ENCODE peak calls at places on chromosomes 4 and X, in six cellular contexts. O is AG10803, P is glutamatergic neuron, J is Peyer's patch, H is kidney epithelial cell, R is fibroblast of lung. U is an unnamed sample.

GRCh38 chr4:24604558-24605214 is 20.3 kb upstream of the DHX15 start:
- DNase-seq in O (no peak), P (no peak), J (no peak), H (no peak), R (peak; percentile 14), U (peak; percentile 45)

GRCh38 chr4:5206391-5206790 is 155.1 kb downstream of the STK32B start:
- DNase-seq in O (peak; percentile 92), P (peak; percentile 20), J (no peak), H (peak; percentile 61), R (peak; percentile 43), U (peak; percentile 69)

GRCh38 chr4:52914051-52914605 is 52.0 kb downstream of the RASL11B start:
- DNase-seq in O (peak; percentile 80), P (no peak), J (no peak), H (no peak), R (peak; percentile 55), U (no peak)

GRCh38 chrX:39759526-39760224 is 338.1 kb downstream of the BCOR start:
- DNase-seq in O (peak; percentile 73), P (no peak), J (no peak), H (no peak), R (peak; percentile 68), U (no peak)

GRCh38 chr4:38084984-38085383 is 124.8 kb downstream of the PTTG2 start:
- DNase-seq in O (peak; percentile 93), P (no peak), J (no peak), H (no peak), R (no peak), U (no peak)

GRCh38 chrX:118579417-118579816 is 83.8 kb downstream of the DOCK11 start:
- DNase-seq in O (no peak), P (no peak), J (no peak), H (no peak), R (no peak), U (no peak)

GRCh38 chr4:180057891-180058643 is 2185.1 kb upstream of the TENM3 start:
- DNase-seq in O (no peak), P (peak; percentile 54), J (peak; percentile 65), H (no peak), R (peak; percentile 29), U (peak; percentile 12)

GRCh38 chr4:8528713-8529112 is 51.5 kb upstream of the GPR78 start:
- DNase-seq in O (peak; percentile 90), P (no peak), J (no peak), H (peak; percentile 77), R (no peak), U (peak; percentile 79)

GRCh38 chr4:25002679-25003078 is 28.1 kb downstream of the LGI2 start:
- DNase-seq in O (no peak), P (no peak), J (no peak), H (no peak), R (no peak), U (no peak)

GRCh38 chrX:9148626-9149385 is 114.9 kb upstream of the FAM9B start:
- DNase-seq in O (peak; percentile 82), P (no peak), J (no peak), H (no peak), R (peak; percentile 59), U (peak; percentile 1)

GRCh38 chrX:38717871-38718270 is 83.4 kb upstream of the MID1IP1 start:
- DNase-seq in O (peak; percentile 2), P (no peak), J (no peak), H (no peak), R (peak; percentile 26), U (peak; percentile 4)

GRCh38 chr4:154973636-154974035 is 192.6 kb downstream of the RBM46 start:
- DNase-seq in O (no peak), P (no peak), J (no peak), H (no peak), R (no peak), U (peak; percentile 19)

GRCh38 chr4:69032847-69033638 is 63.2 kb upstream of the UGT2B7 start:
- DNase-seq in O (no peak), P (no peak), J (no peak), H (no peak), R (no peak), U (peak; percentile 53)

GRCh38 chr4:141706445-141706844 is 70.1 kb downstream of the IL15 start:
- DNase-seq in O (no peak), P (no peak), J (no peak), H (no peak), R (peak; percentile 28), U (no peak)

GRCh38 chr4:141705048-141705746 is 68.8 kb downstream of the IL15 start:
- DNase-seq in O (no peak), P (no peak), J (no peak), H (no peak), R (no peak), U (no peak)

GRCh38 chr4:141705747-141706377 is 69.5 kb downstream of the IL15 start:
- DNase-seq in O (no peak), P (no peak), J (no peak), H (no peak), R (peak; percentile 46), U (no peak)

GRCh38 chr4:141703497-141703896 is 67.1 kb downstream of the IL15 start:
- DNase-seq in O (no peak), P (no peak), J (no peak), H (no peak), R (no peak), U (no peak)

DNA sequence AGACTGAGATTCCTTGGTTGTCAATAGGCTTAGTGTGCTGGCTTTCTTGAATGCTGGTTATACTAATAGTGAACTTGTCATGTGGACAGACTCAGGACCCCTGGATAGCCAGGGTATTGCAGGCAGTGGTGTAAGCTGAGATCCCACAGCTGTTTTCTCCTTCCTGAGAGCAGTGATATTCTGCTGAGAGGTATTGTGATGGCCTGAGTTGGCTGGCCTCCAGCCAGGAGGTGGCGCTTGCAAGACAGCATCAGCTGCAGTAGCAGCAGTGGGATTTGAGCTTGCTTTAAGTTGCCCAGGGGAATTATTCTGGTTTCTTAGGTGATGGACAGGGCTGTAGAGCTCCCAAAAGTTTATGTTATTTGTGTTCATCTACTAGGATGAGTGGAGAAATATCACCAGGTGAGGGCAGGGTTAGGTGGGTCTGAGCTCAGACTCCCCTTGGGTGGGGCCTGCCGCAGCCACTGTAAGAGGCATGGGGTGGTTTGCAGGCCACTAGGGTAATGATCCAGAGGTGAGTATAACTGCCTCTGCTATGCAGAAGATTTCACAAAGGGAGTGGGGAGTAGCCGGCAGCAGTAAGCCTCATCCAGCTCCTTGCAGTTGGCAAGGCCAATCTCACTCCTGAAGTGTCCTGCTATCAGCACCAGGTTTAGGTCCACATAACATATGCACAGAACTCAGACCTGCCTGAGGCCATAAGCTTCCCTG is 66.2 kb downstream of the IL15 start:
- DNase-seq in O (no peak), P (no peak), J (no peak), H (no peak), R (peak; percentile 66), U (no peak)
- TF ChIP-seq CTCF in O (no peak), P (no peak), J (no peak), H (peak; percentile 10), R (peak; percentile 3), U (no peak)

DNA sequence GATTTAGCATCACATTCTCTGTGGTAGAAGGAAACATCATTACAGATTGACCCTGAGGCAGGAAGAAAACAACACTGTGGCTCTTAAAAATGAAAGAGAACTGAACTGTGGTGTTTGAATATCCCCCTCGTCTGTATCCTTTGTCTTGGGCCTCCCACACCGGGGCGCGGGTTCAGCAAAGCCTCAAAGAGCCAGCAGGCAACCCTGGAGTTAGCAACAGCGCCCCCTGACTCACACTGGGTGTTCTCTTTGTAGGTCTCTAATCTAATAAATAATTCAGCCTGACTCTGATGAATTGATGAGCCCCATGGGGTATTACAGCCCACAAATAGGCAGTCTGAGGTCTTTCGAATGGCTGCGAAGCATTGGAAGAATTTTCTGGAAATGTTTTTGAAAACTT is 46.1 kb upstream of the CTSO start:
- DNase-seq in O (no peak), P (peak; percentile 84), J (no peak), H (no peak), R (peak; percentile 3), U (no peak)
- TF ChIP-seq CTCF in O (peak; percentile 17), P (peak; percentile 50), J (no peak), H (peak; percentile 44), R (no peak), U (peak; percentile 22)

GRCh38 chr4:54400188-54400587 is 171.1 kb downstream of the PDGFRA start:
- DNase-seq in O (no peak), P (no peak), J (no peak), H (no peak), R (peak; percentile 5), U (no peak)

GRCh38 chr4:54402880-54403503 is 173.9 kb downstream of the PDGFRA start:
- DNase-seq in O (no peak), P (no peak), J (no peak), H (no peak), R (no peak), U (no peak)

GRCh38 chr4:54400802-54401201 is 171.7 kb downstream of the PDGFRA start:
- DNase-seq in O (peak; percentile 78), P (no peak), J (no peak), H (peak; percentile 21), R (peak; percentile 71), U (peak; percentile 69)

DNA sequence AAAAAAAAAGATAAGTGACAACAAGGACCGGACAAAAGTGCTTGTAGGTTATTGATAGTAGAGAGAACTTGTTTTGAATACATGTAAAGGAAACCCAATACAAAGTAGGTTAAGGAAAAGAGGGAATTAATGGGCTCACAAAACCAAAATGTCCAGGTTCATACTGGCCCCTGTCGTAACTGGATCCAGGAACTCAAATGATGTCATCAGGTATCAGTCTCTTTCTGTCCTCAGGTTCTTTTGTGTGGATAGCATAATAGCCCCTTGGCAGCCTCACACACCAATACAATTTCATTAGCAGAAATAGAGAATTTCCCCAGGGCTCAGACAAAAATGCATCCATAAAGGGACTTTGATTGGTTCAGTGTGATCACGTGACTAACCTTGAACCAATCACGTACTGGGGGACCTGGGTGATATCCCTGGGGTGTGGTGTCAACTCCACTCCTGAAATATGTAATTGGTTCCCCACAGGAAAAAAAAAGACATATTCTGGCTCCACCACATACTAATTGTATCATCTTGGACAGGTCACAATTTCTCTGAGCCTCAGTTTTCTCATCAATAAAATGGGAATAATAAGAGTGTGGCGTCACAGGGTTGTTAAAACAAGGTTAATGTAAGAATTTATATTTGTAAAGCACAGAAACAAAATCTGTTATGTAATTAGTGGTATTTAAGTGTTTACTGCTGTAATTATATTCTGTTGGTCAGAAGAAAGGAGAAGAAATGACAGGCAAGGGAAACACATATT is 174.8 kb downstream of the PDGFRA start:
- DNase-seq in O (no peak), P (no peak), J (no peak), H (no peak), R (no peak), U (no peak)
- TF ChIP-seq CTCF in O (no peak), P (no peak), J (no peak), H (no peak), R (no peak), U (no peak)

DNA sequence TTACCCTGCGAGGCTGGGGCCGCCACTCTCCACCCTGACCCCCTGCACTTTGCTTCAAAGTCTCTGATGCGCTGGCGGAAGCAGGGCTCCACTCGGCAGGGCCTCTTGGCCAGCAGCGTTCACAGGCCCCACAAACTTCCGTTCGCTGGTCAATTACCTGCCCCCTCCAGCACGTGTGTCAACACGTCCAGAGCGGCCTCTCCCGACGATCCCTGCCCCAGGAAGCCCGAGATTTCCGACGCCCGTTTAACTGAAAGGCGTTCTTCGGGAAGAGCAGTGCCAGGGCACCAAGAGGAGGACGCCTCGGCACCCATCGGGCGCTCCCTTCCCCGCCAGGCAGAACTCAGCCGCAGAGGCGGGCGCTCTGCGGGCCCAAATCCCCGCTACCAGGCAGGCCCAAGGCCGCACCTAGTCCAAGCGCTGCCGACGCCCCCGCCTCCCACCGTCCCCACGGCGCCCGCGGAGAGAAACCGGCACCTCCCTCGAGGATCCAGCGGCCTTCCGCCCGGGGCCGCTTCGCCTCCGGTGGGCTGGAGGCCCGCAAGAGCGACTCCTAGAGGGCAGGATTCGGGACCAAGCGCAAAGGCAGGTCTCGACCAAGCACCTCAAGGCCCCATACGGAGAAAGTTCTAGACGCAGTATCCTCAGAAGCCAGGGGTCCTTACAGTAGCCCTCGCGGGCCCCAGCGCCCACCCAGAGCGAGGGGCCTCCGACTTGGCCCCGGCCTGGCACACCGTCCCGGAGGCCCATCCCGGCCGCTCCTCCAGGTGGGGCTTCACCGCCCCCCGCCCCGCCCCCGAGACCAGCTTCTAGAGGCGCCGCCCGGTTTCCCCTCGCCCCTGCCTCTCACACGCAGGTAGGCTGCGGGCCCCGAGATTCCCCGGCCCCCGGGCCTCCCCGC is 586 bp downstream of the BCAP31 start:
- DNase-seq in O (peak; percentile 42), P (peak; percentile 53), J (peak; percentile 70), H (no peak), R (peak; percentile 41), U (peak; percentile 61)
- TF ChIP-seq CTCF in O (peak; percentile 41), P (no peak), J (no peak), H (peak; percentile 56), R (peak; percentile 27), U (peak; percentile 14)

U was measured in mammary epithelial cell.